ENCODE peak calls at places on chromosomes 11 and 22, in four cellular contexts. R is CD4-positive, alpha-beta memory T cell; X is cardiac muscle cell; O is naive thymus-derived CD4-positive, alpha-beta T cell. K is an unnamed sample. For H3K4me1, the result is how much of the 10 kb centered on the place peaks cover.

GRCh38 chr11:83549984-83550667 is 264.0 kb upstream of the CCDC90B start:
- DNase-seq in O (no peak), R (no peak), X (no peak), K (no peak)

GRCh38 chr11:119166368-119167076 is 2.0 kb upstream of the NLRX1 start:
- DNase-seq in O (no peak), X (peak), R (no peak), K (no peak)

GRCh38 chr11:118661425-118662301 is 17.8 kb downstream of the TREH start:
- DNase-seq in R (no peak), O (no peak), X (no peak), K (no peak)

GRCh38 chr11:76562541-76562940 is 108.0 kb downstream of the LRRC32 start:
- DNase-seq in X (no peak), R (no peak), O (no peak), K (no peak)

GRCh38 chr11:17700991-17701390 is 18.4 kb upstream of the MYOD1 start:
- DNase-seq in O (no peak), X (no peak), R (no peak), K (no peak)

GRCh38 chr11:73350908-73351636 is 25.1 kb upstream of the RELT start:
- DNase-seq in R (peak), O (peak), X (peak), K (peak)

GRCh38 chr11:71199226-71199815 is 53.1 kb downstream of the SHANK2 start:
- DNase-seq in X (no peak), O (no peak), R (no peak), K (no peak)

GRCh38 chr11:100561325-100561724 is 125.8 kb upstream of the ARHGAP42 start:
- DNase-seq in O (no peak), R (no peak), X (no peak), K (no peak)

GRCh38 chr11:46604796-46605195 is 11.0 kb upstream of the AMBRA1 start:
- DNase-seq in R (no peak), X (no peak), O (no peak), K (no peak)

GRCh38 chr11:12691473-12691872 is 17.3 kb downstream of the TEAD1 start:
- DNase-seq in O (no peak), X (no peak), R (no peak), K (no peak)
- H3K4me1 ChIP-seq in O (under half), X (half or more), R (under half), K (under half)

DNA sequence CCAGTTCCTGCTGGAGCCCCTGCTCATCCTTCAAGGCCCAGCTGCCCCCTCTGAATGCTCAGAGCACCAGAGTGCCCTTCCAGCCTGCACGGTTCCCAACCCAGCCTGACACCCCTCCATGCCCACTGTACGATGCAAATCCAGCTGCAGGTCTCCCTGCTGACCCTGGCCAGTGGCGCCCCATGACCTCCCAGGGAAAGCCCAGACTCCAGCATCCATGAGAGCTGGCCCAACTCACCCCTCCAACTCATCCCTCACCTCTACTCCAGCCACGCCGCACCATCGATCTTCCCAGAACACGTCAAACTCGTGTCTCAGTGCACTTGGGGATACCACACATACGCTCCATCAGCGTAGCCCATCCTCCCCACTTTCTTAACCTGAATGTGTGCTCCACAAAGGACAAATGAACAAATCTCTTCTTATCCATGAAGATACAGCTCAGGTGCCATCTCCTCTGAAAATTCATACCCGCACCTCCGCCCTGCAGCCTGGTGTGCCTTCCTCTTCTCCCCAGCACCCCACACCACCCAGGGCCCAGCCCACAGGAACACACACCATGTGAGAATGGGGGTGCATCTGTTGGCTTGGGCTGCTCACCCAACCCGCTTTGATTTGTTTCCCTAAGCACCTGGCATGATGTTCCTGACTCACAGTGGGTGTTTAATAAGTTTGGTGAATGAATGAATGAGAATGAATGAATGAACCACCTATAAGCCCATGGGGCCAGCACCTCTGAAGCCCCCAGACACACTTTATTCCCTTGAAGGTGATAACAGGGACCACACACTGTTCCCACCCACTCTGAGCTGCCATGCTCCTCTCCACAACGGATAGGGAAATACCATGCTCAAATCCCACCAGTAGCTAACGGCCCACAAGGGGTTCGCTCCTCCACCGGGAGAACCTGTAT is 6.2 kb downstream of the PLA2G6 start:
- DNase-seq in X (no peak), R (no peak), O (no peak), K (no peak)
- H3K4me1 ChIP-seq in X (under half), R (under half), O (under half), K (under half)

GRCh38 chr11:64605656-64606585 is 14.9 kb downstream of the SLC22A12 start:
- DNase-seq in R (no peak), X (no peak), O (no peak), K (no peak)
- H3K4me1 ChIP-seq in R (under half), X (under half), O (under half), K (under half)

DNA sequence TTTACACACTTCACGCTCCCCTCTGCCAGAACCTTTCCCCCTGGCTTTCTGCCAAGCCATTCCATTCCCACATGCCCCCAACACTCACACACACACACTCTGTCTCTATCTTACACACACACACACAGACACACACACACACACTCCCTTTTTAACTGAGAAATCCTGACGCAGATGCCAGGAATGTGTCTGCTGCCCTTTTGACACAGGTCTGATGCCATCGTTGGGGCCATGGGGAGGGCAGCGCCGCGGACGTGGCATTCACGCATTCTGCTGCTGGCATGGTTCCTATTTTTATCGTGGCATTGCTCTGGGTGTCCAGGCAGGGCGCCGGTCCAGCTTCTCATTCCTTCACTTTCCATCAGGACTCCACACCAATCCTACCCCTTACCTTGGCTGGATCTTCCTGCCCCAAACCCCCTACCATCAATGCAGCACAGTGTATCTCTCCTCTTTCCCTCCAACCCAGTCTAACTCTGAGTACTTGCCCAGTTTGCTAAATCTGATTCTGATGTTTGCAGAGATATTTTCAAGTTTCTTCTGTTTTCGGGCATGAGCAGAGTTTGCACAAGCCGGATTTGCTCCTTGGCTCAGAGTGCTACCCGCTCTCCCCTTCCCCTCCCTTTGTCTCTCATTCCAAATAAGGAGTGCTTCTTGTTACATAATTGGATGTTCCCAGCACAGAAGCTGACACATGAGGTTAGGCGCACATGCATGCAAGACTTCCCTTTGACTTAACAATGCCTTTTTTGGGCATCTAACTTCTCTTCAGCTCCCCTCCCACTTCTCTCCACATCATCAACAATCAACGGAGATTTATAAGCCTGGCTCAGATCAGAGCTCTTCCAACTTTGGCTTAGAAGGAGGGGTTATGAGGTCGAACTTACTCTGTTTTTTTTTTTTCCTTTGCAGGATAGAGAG is 18.8 kb downstream of the SNX19 start:
- DNase-seq in X (peak), O (no peak), R (no peak), K (no peak)
- H3K4me1 ChIP-seq in X (under half), O (under half), R (under half), K (under half)

GRCh38 chr11:95068549-95068948 is 1.8 kb downstream of the SRSF8 start:
- DNase-seq in O (peak), X (peak), R (peak), K (peak)

GRCh38 chr11:95067828-95068244 is 1.1 kb downstream of the SRSF8 start:
- DNase-seq in R (no peak), O (no peak), X (no peak), K (no peak)

GRCh38 chr11:95066721-95067041 is at the start of gene SRSF8:
- DNase-seq in O (no peak), X (no peak), R (no peak), K (no peak)

GRCh38 chr11:95067042-95067827 is 516 bp downstream of the SRSF8 start:
- DNase-seq in O (peak), R (peak), X (peak), K (peak)

DNA sequence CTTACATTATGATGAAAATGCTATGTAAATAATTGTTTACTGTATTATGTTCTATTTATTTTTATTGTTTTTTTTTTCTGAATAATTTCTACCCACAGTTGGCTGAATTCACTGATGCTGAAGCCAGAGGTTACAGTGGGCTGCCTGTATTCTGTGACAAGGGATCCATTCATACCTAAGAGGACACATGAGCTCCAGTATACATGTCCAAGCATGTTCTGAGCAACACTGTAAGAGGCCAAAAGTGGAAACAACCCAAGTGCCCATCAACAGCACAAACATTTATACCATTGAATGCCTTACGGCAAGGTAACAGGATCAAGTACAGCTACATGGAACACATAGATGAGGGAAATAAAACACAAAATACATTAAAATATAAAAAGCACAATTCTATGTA is 1.4 kb upstream of the SRSF8 start:
- DNase-seq in X (no peak), R (no peak), O (no peak), K (no peak)
- H3K4me1 ChIP-seq in X (under half), R (under half), O (under half), K (under half)

GRCh38 chr11:63873381-63873780 is 34.5 kb downstream of the MARK2 start:
- DNase-seq in O (no peak), R (no peak), X (no peak), K (no peak)
- H3K4me1 ChIP-seq in O (under half), R (half or more), X (half or more), K (under half)

GRCh38 chr22:31083923-31084810 is 3.0 kb downstream of the SMTN start:
- DNase-seq in O (no peak), R (no peak), X (no peak), K (no peak)

GRCh38 chr22:31085928-31086327 is 4.8 kb downstream of the SMTN start:
- DNase-seq in O (no peak), X (no peak), R (no peak), K (no peak)

GRCh38 chr22:31084811-31085492 is 3.8 kb downstream of the SMTN start:
- DNase-seq in R (peak), X (peak), O (peak), K (peak)

GRCh38 chr22:31086703-31087330 is 5.7 kb downstream of the SMTN start:
- DNase-seq in O (no peak), R (no peak), X (no peak), K (no peak)

DNA sequence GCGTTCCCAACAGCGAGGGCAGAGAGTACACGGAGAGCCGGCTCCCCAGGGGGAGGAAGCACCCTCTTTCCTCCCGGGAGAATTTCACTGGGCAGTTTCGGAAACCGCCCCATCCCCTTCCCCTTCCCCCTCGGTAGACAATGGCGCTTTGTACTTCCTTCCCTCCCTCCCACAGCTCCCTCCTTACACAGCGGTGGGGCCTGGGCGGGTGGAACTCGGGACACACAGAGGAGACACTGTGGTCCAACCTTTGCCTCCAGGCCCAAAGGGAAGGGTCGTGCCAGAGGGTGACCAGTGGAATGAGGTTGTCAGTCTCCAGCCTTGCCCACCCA is 4.3 kb downstream of the SMTN start:
- DNase-seq in X (peak), O (no peak), R (no peak), K (no peak)
- H3K4me1 ChIP-seq in X (under half), O (under half), R (under half), K (under half)

DNA sequence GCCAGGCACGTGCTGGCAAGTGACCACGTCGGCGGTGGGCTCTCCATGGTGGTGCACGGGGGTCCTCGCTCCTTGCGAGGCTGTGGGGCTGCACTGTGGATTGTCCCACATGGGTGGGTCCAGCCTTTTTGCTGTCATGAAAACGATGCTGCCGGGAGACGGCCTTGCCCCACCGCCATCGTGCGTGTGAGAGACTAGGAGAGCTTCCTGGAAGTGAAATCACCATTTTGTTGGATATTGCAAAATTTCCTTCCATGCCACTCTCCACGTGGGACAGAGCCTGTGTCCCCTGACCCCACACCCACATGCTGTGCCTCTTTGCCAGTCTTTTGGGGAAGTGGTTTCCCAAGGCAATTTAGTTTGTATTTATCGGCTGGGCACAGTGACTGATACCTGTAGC is 18.2 kb upstream of the GRAMD4 start:
- DNase-seq in O (no peak), R (no peak), X (no peak), K (no peak)
- H3K4me1 ChIP-seq in O (under half), R (under half), X (under half), K (under half)

GRCh38 chr11:120329556-120329955 is 4.5 kb downstream of the TLCD5 start:
- DNase-seq in R (no peak), O (no peak), X (no peak), K (no peak)
- H3K4me1 ChIP-seq in R (under half), O (under half), X (under half), K (under half)

K was measured in CD4-positive, CD25-positive, alpha-beta regulatory T cell.